ENCODE peak calls at places on chromosomes 5 and 9, in seven cellular contexts. Z is PC-3, U is mucosa of descending colon, N is sigmoid colon, I is left ventricle myocardium inferior, T is uterus, R is A549. J is an unnamed sample. For H3K4me1, the result is how much of the 10 kb centered on the place peaks cover.

GRCh38 chr5:143613329-143613728 is 198.6 kb upstream of the HMHB1 start:
- DNase-seq in Z (peak), U (no peak), N (no peak), I (no peak), T (no peak), R (no peak), J (no peak)

GRCh38 chr9:92292338-92293074 is 991 bp downstream of the IARS1 start:
- DNase-seq in Z (peak), U (no peak), N (no peak), I (no peak), T (no peak), R (peak), J (no peak)

GRCh38 chr5:150140830-150141229 is 14.8 kb downstream of the PDGFRB start:
- DNase-seq in Z (no peak), U (no peak), N (no peak), I (peak), T (no peak), R (no peak), J (no peak)

GRCh38 chr5:22678886-22679285 is 174.3 kb downstream of the CDH12 start:
- DNase-seq in Z (no peak), U (no peak), N (no peak), I (no peak), T (no peak), R (no peak), J (no peak)

GRCh38 chr9:113591899-113592625 is 128.5 kb downstream of the RGS3 start:
- DNase-seq in Z (no peak), U (no peak), N (peak), I (no peak), T (no peak), R (no peak), J (no peak)

GRCh38 chr5:137091473-137091872 is 407.7 kb downstream of the SPOCK1 start:
- DNase-seq in Z (peak), U (no peak), N (no peak), I (no peak), T (no peak), R (no peak), J (no peak)

GRCh38 chr5:36530249-36530648 is 76.2 kb upstream of the SLC1A3 start:
- DNase-seq in Z (no peak), U (no peak), N (no peak), I (no peak), T (no peak), R (no peak), J (no peak)

GRCh38 chr9:278651-279050 is 64.0 kb downstream of the DOCK8 start:
- DNase-seq in Z (no peak), U (no peak), N (no peak), I (no peak), T (no peak), R (no peak), J (no peak)

GRCh38 chr5:143707797-143708196 is 104.2 kb upstream of the HMHB1 start:
- DNase-seq in Z (no peak), U (no peak), N (no peak), I (no peak), T (no peak), R (no peak), J (no peak)

GRCh38 chr9:101636247-101636646 is 41.5 kb upstream of the PPP3R2 start:
- DNase-seq in Z (no peak), U (no peak), N (no peak), I (no peak), T (no peak), R (no peak), J (no peak)

GRCh38 chr9:77896269-77897245 is 135.1 kb downstream of the GNAQ start:
- DNase-seq in Z (no peak), U (no peak), N (no peak), I (no peak), T (no peak), R (no peak), J (no peak)

GRCh38 chr5:139745800-139746690 is 49.6 kb upstream of the PSD2 start:
- DNase-seq in Z (peak), U (no peak), N (peak), I (peak), T (peak), R (peak), J (peak)

GRCh38 chr5:177228751-177229150 is 74.8 kb downstream of the RAB24 start:
- DNase-seq in Z (no peak), U (no peak), N (no peak), I (no peak), T (no peak), R (no peak), J (no peak)

GRCh38 chr5:157217289-157218024 is 36.8 kb downstream of the ITK start:
- DNase-seq in Z (no peak), U (no peak), N (no peak), I (no peak), T (no peak), R (no peak), J (no peak)

GRCh38 chr9:135851748-135852147 is 55.6 kb downstream of the CAMSAP1 start:
- DNase-seq in Z (no peak), U (no peak), N (no peak), I (no peak), T (no peak), R (no peak), J (no peak)

GRCh38 chr5:107607656-107608368 is 62.9 kb downstream of the EFNA5 start:
- DNase-seq in Z (no peak), U (no peak), N (no peak), I (no peak), T (no peak), R (no peak), J (no peak)

GRCh38 chr5:138212828-138213160 is 329 bp downstream of the CDC23 start:
- DNase-seq in Z (no peak), U (peak), N (no peak), I (no peak), T (no peak), R (peak), J (no peak)

GRCh38 chr9:128087262-128087661 is 19.2 kb downstream of the SLC25A25 start:
- DNase-seq in Z (no peak), U (no peak), N (no peak), I (no peak), T (no peak), R (no peak), J (no peak)

GRCh38 chr5:56525117-56525516 is 290.2 kb upstream of the MAP3K1 start:
- DNase-seq in Z (peak), U (no peak), N (no peak), I (no peak), T (no peak), R (peak), J (no peak)

GRCh38 chr5:154485092-154485491 is 7.1 kb upstream of the HAND1 start:
- DNase-seq in Z (no peak), U (no peak), N (no peak), I (no peak), T (no peak), R (no peak), J (no peak)

GRCh38 chr9:105418588-105419108 is 29.2 kb upstream of the FSD1L start:
- DNase-seq in Z (no peak), U (no peak), N (no peak), I (no peak), T (no peak), R (no peak), J (no peak)

GRCh38 chr9:28946648-28947047 is 1373.4 kb upstream of the C9orf72 start:
- DNase-seq in Z (peak), U (no peak), N (no peak), I (no peak), T (no peak), R (no peak), J (no peak)

GRCh38 chr5:104977530-104977929 is 1414.9 kb upstream of the NUDT12 start:
- DNase-seq in Z (peak), U (no peak), N (no peak), I (no peak), T (no peak), R (no peak), J (no peak)

GRCh38 chr5:108481355-108481931 is 99.5 kb upstream of the FBXL17 start:
- DNase-seq in Z (peak), U (no peak), N (no peak), I (no peak), T (no peak), R (no peak), J (no peak)

GRCh38 chr9:72271617-72272478 is 93.2 kb downstream of the ZFAND5 start:
- DNase-seq in Z (peak), U (no peak), N (no peak), I (no peak), T (peak), R (peak), J (no peak)

GRCh38 chr9:98010450-98010849 is 27.3 kb downstream of the ANP32B start:
- DNase-seq in Z (peak), U (no peak), N (no peak), I (no peak), T (no peak), R (no peak), J (no peak)

GRCh38 chr5:168409601-168410458 is 76.4 kb upstream of the RARS1 start:
- DNase-seq in Z (peak), U (no peak), N (peak), I (no peak), T (no peak), R (no peak), J (no peak)

GRCh38 chr9:92911496-92912475 is 33.9 kb upstream of the ZNF484 start:
- DNase-seq in Z (peak), U (no peak), N (no peak), I (no peak), T (no peak), R (no peak), J (no peak)

GRCh38 chr9:121835581-121836381 is 184.3 kb downstream of the DAB2IP start:
- DNase-seq in Z (no peak), U (no peak), N (peak), I (no peak), T (peak), R (no peak), J (no peak)

GRCh38 chr5:139682016-139682975 is 34.1 kb downstream of the CXXC5 start:
- DNase-seq in Z (no peak), U (no peak), N (no peak), I (no peak), T (no peak), R (no peak), J (no peak)

GRCh38 chr5:81230429-81230828 is 2.7 kb upstream of the CKMT2 start:
- DNase-seq in Z (no peak), U (no peak), N (no peak), I (no peak), T (no peak), R (no peak), J (no peak)

GRCh38 chr5:1668141-1668721 is 131.4 kb downstream of the MRPL36 start:
- DNase-seq in Z (no peak), U (no peak), N (no peak), I (no peak), T (no peak), R (no peak), J (peak)

GRCh38 chr5:154209591-154210081 is 19.1 kb downstream of the GALNT10 start:
- DNase-seq in Z (no peak), U (no peak), N (peak), I (no peak), T (no peak), R (no peak), J (no peak)

GRCh38 chr9:18673179-18673578 is 199.2 kb downstream of the ADAMTSL1 start:
- DNase-seq in Z (peak), U (no peak), N (no peak), I (no peak), T (no peak), R (no peak), J (no peak)

GRCh38 chr9:134618163-134618822 is 23.3 kb upstream of the COL5A1 start:
- DNase-seq in Z (no peak), U (peak), N (peak), I (no peak), T (peak), R (no peak), J (no peak)

GRCh38 chr5:78273436-78273835 is 21.1 kb downstream of the AP3B1 start:
- DNase-seq in Z (no peak), U (no peak), N (no peak), I (no peak), T (no peak), R (no peak), J (no peak)

GRCh38 chr9:78029601-78030552 is 1.7 kb downstream of the GNAQ start:
- DNase-seq in Z (no peak), U (no peak), N (peak), I (no peak), T (peak), R (peak), J (no peak)

GRCh38 chr5:83377131-83377865 is 94.2 kb upstream of the VCAN start:
- DNase-seq in Z (peak), U (no peak), N (no peak), I (no peak), T (no peak), R (no peak), J (no peak)

GRCh38 chr5:56080375-56081052 is 85.8 kb upstream of the IL6ST start:
- DNase-seq in Z (no peak), U (no peak), N (no peak), I (no peak), T (no peak), R (no peak), J (no peak)

DNA sequence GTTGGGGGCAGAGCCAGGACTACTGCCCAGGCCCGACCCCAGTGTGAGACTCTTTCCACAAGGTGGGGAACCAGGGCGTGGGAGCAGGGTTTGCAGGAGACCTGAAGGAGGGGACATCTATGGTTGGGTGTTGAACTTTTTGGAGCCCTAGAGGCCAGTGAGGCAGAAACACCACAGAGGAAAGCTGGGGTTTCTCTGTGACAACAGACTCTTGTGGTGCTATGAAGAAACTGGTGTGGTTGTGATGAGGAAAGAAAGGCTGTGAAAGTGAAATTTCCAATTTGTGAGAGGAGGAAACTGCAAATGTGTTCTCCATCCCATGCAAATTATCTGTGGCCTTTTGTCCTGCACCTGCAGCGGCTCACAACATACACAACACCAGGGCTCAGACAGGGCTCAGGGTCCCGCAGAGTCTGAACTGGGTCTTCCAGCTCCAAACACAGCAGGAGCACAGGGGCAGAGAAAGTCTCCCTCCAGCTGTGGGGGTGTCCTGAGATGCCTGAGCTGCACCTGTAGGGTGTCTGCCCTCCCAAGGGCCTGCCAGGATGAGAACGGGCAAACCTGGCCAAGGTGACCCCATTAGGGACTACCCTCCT is 51.4 kb upstream of the GRHPR start:
- DNase-seq in Z (no peak), U (no peak), N (no peak), I (no peak), T (no peak), R (no peak), J (no peak)
- TF ChIP-seq CTCF in Z (no peak), U (no peak), N (no peak), I (no peak), T (no peak), R (no peak), J (no peak)

GRCh38 chr9:126423022-126423708 is 96.5 kb downstream of the MVB12B start:
- DNase-seq in Z (no peak), U (no peak), N (no peak), I (no peak), T (no peak), R (no peak), J (no peak)

GRCh38 chr9:126420148-126420547 is 93.5 kb downstream of the MVB12B start:
- DNase-seq in Z (no peak), U (no peak), N (no peak), I (no peak), T (no peak), R (no peak), J (no peak)

GRCh38 chr9:126420643-126421564 is 94.3 kb downstream of the MVB12B start:
- DNase-seq in Z (peak), U (no peak), N (no peak), I (no peak), T (no peak), R (peak), J (no peak)

GRCh38 chr9:126423709-126424185 is 97.1 kb downstream of the MVB12B start:
- DNase-seq in Z (no peak), U (no peak), N (no peak), I (no peak), T (no peak), R (no peak), J (no peak)

DNA sequence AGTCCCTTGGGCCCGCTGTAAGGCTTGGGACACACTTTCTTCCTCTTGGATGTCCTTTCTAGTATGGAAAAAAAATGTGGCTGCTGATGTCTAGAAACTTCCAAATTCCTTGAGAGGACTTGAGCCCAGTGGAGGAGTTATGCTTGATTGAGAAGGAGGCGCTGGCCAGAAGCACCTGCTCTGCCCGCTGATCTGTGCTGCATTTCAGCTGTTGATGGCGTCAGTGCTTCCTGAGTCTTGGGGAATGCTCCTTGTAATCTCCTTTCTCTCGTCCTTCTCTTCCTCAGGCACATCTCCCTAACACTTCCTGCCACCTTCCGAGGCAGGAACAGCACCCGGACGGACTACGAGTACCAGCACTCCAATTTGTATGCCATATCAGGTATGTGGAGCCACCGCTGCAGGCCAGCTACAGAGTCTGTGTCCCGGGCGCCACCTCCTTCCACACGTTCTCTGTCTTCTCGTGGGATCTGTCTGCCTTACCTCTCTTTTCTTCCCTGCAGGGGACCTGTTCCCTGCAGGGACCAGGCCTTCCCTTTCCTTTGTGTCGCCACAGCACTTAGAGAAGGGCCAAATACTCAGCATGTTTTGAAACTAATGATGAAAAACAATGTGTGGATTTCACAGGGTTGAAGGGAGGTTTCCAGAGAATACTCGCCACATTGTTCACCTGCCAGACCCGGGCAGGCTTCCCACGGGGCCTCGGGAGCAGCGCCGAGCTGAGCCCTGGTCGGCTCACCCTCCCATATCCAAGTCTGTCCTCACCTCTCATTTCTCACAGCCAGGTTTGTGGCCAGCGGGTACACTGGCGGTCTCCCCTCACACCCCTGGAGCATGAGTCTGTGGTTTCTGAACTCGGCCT is 95.2 kb downstream of the MVB12B start:
- DNase-seq in Z (no peak), U (no peak), N (no peak), I (no peak), T (no peak), R (no peak), J (peak)
- H3K4me1 ChIP-seq in Z (under half), U (under half), N (under half), I (under half), T (under half), R (under half), J (under half)

DNA sequence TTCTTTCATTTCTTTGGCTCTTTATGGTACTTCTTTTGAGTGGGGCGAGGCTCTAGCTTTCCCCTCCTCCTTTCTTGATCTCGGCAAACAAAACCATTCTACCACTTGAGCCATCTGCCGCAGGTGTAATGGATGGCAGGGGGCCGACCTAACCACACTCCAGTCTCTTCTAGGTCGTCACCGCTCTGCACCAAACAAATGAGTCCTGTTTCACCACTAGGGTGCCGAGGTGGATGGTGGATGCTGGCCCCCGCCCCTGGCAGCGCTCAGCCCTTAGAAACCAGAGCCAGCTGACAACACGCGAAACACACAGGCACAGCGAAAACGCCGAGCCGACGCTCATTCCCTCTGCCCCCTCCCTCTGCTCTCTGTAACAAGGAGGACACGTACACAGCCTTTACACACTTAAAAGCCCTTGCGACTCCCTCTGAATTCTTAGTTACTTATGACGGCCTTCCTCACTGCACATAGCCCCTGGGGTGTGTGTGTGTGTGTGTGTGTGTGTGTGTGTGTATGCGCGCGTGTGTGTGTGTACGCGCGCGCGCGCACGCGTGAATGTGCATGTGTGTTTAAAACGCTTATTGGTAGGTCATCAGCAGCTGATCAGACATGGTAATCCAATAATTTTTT is 199.4 kb downstream of the MEF2C start:
- DNase-seq in Z (peak), U (no peak), N (no peak), I (no peak), T (no peak), R (peak), J (no peak)
- TF ChIP-seq CTCF in Z (peak), U (no peak), N (no peak), I (no peak), T (no peak), R (no peak), J (no peak)

GRCh38 chr5:175642998-175643397 is 14.9 kb upstream of the HRH2 start:
- DNase-seq in Z (no peak), U (no peak), N (no peak), I (no peak), T (no peak), R (no peak), J (no peak)

GRCh38 chr5:175638305-175638704 is 19.6 kb upstream of the HRH2 start:
- DNase-seq in Z (no peak), U (no peak), N (no peak), I (no peak), T (no peak), R (no peak), J (no peak)

GRCh38 chr5:175635854-175636253 is 22.0 kb upstream of the HRH2 start:
- DNase-seq in Z (no peak), U (no peak), N (no peak), I (no peak), T (no peak), R (no peak), J (no peak)

GRCh38 chr5:175640108-175640507 is 17.8 kb upstream of the HRH2 start:
- DNase-seq in Z (no peak), U (no peak), N (no peak), I (no peak), T (no peak), R (no peak), J (no peak)
- H3K4me1 ChIP-seq in Z (under half), U (under half), N (under half), I (under half), T (under half), R (under half), J (under half)

GRCh38 chr9:108434502-108434901 is 421.3 kb downstream of the ACTL7B start:
- DNase-seq in Z (no peak), U (no peak), N (no peak), I (no peak), T (no peak), R (no peak), J (no peak)
- TF ChIP-seq CTCF in Z (no peak), U (no peak), N (no peak), I (no peak), T (no peak), R (no peak), J (no peak)

GRCh38 chr9:95857122-95857521 is 18.4 kb upstream of the ERCC6L2 start:
- DNase-seq in Z (peak), U (no peak), N (no peak), I (no peak), T (no peak), R (no peak), J (no peak)
- H3K4me1 ChIP-seq in Z (half or more), U (under half), N (under half), I (under half), T (under half), R (under half), J (under half)

J was measured in breast epithelium.